ENCODE peak calls at places on chromosomes 1 and 21, in ten cellular contexts. L is COR-L47; X is SHP77; N is activated B cell treated with CpG ODN at 0.5 μM for 24 hours; S is neural crest cell; T is activated CD4-positive, alpha-beta T cell treated with anti-CD3 and anti-CD28 coated beads for 36 hours; D is NCI-H524; M is HEK293T; J is vagina; A is activated gamma-delta T cell treated with anti-CD3 and anti-CD28 coated beads, Interleukin-2, amount 50 U/mL, for 16 hours. G is an unnamed sample.

GRCh38 chr1:59703918-59704378 is 110.8 kb upstream of the HOOK1 start:
- DNase-seq in L (no peak), X (no peak), N (no peak), S (no peak), T (no peak), D (no peak), M (no peak), J (no peak), A (no peak), G (no peak)

GRCh38 chr1:204684551-204685235 is 845 bp downstream of the LRRN2 start:
- DNase-seq in L (no peak), X (peak), N (no peak), S (peak), T (peak), D (peak), M (peak), J (no peak), A (no peak), G (no peak)

GRCh38 chr1:241834733-241835377 is 13.1 kb upstream of the EXO1 start:
- DNase-seq in L (peak), X (peak), N (no peak), S (no peak), T (no peak), D (no peak), M (peak), J (no peak), A (no peak), G (peak)

GRCh38 chr1:111110197-111110899 is 29.5 kb downstream of the DRAM2 start:
- DNase-seq in L (peak), X (peak), N (no peak), S (no peak), T (no peak), D (no peak), M (no peak), J (no peak), A (no peak), G (no peak)

GRCh38 chr1:1670866-1671265 is 12.1 kb upstream of the CDK11B start:
- DNase-seq in L (no peak), X (no peak), N (no peak), S (no peak), T (no peak), D (no peak), M (peak), J (no peak), A (no peak), G (no peak)

GRCh38 chr21:33478858-33479678 is 706 bp downstream of the TMEM50B start:
- DNase-seq in L (no peak), X (no peak), N (peak), S (peak), T (peak), D (no peak), M (peak), J (no peak), A (peak), G (peak)

GRCh38 chr1:101147381-101147780 is 89.4 kb upstream of the S1PR1 start:
- DNase-seq in L (no peak), X (no peak), N (no peak), S (no peak), T (no peak), D (no peak), M (no peak), J (no peak), A (no peak), G (no peak)

GRCh38 chr1:43936470-43937151 is 3.0 kb downstream of the ARTN start:
- DNase-seq in L (no peak), X (peak), N (no peak), S (peak), T (peak), D (no peak), M (no peak), J (no peak), A (no peak), G (no peak)

GRCh38 chr1:156845055-156845952 is 13.6 kb downstream of the INSRR start:
- DNase-seq in L (no peak), X (no peak), N (no peak), S (no peak), T (peak), D (no peak), M (no peak), J (no peak), A (no peak), G (no peak)

GRCh38 chr1:109783436-109783835 is 19.7 kb upstream of the EPS8L3 start:
- DNase-seq in L (no peak), X (no peak), N (no peak), S (no peak), T (no peak), D (no peak), M (no peak), J (no peak), A (no peak), G (no peak)

GRCh38 chr1:155978325-155978972 is at the start of gene ARHGEF2:
- DNase-seq in L (peak), X (peak), N (peak), S (peak), T (peak), D (no peak), M (peak), J (no peak), A (peak), G (peak)